ENCODE peak calls at places on chromosomes 4 and X, in five cellular contexts. One of them, this sample, is unnamed.

GRCh38 chr4:90118547-90119211 is 8.5 kb upstream of the CCSER1 start:
- DNase-seq in neural progenitor cell: no peak
- DNase-seq in PC-3: no peak
- DNase-seq in MM.1S: peak; percentile 20
- DNase-seq in GM23338: no peak
- DNase-seq in this sample: no peak

GRCh38 chrX:153970398-153971123 is 1.1 kb downstream of the HCFC1 start:
- DNase-seq in neural progenitor cell: peak; percentile 73
- DNase-seq in PC-3: peak; percentile 39
- DNase-seq in MM.1S: peak; percentile 37
- DNase-seq in GM23338: peak; percentile 63
- DNase-seq in this sample: peak; percentile 69

GRCh38 chrX:115988825-115989224 is 181.7 kb upstream of the AGTR2 start:
- DNase-seq in neural progenitor cell: no peak
- DNase-seq in PC-3: peak; percentile 37
- DNase-seq in MM.1S: no peak
- DNase-seq in GM23338: peak; percentile 22
- DNase-seq in this sample: peak; percentile 1

GRCh38 chrX:103756736-103757135 is 19.9 kb upstream of the PLP1 start:
- DNase-seq in neural progenitor cell: no peak
- DNase-seq in PC-3: no peak
- DNase-seq in MM.1S: no peak
- DNase-seq in GM23338: no peak
- DNase-seq in this sample: no peak

GRCh38 chr4:121324331-121324730 is 56.5 kb downstream of the QRFPR start:
- DNase-seq in neural progenitor cell: no peak
- DNase-seq in PC-3: no peak
- DNase-seq in MM.1S: no peak
- DNase-seq in GM23338: peak; percentile 17
- DNase-seq in this sample: no peak

GRCh38 chrX:2284601-2285000 is 216.2 kb downstream of the DHRSX start:
- DNase-seq in neural progenitor cell: no peak
- DNase-seq in PC-3: no peak
- DNase-seq in MM.1S: no peak
- DNase-seq in GM23338: no peak
- DNase-seq in this sample: no peak

GRCh38 chrX:57905141-57905540 is 5.1 kb downstream of the ZXDA start:
- DNase-seq in neural progenitor cell: no peak
- DNase-seq in PC-3: no peak
- DNase-seq in MM.1S: no peak
- DNase-seq in GM23338: no peak
- DNase-seq in this sample: peak; percentile 27

GRCh38 chrX:627510-627964 is 3.1 kb upstream of the SHOX start:
- DNase-seq in neural progenitor cell: peak; percentile 56
- DNase-seq in PC-3: no peak
- DNase-seq in MM.1S: no peak
- DNase-seq in GM23338: peak; percentile 31
- DNase-seq in this sample: no peak

GRCh38 chrX:44913656-44914531 is 40.9 kb downstream of the KDM6A start:
- DNase-seq in neural progenitor cell: no peak
- DNase-seq in PC-3: no peak
- DNase-seq in MM.1S: no peak
- DNase-seq in GM23338: no peak
- DNase-seq in this sample: no peak

GRCh38 chrX:1392376-1393130 is 640 bp upstream of the SLC25A6 start:
- DNase-seq in neural progenitor cell: peak; percentile 84
- DNase-seq in PC-3: peak; percentile 45
- DNase-seq in MM.1S: peak; percentile 32
- DNase-seq in GM23338: peak; percentile 78
- DNase-seq in this sample: peak; percentile 87

GRCh38 chrX:140765043-140765784 is 55.7 kb downstream of the LINC00632 start:
- DNase-seq in neural progenitor cell: peak; percentile 39
- DNase-seq in PC-3: peak; percentile 46
- DNase-seq in MM.1S: no peak
- DNase-seq in GM23338: peak; percentile 15
- DNase-seq in this sample: peak; percentile 70

GRCh38 chr4:134762053-134762452 is 560.5 kb upstream of the PABPC4L start:
- DNase-seq in neural progenitor cell: no peak
- DNase-seq in PC-3: no peak
- DNase-seq in MM.1S: no peak
- DNase-seq in GM23338: peak; percentile 42
- DNase-seq in this sample: no peak

GRCh38 chrX:33324099-33324498 is 112.8 kb upstream of the DMD start:
- DNase-seq in neural progenitor cell: peak; percentile 3
- DNase-seq in PC-3: no peak
- DNase-seq in MM.1S: no peak
- DNase-seq in GM23338: peak; percentile 44
- DNase-seq in this sample: no peak

GRCh38 chr4:78624048-78624447 is 72.5 kb downstream of the ANXA3 start:
- DNase-seq in neural progenitor cell: no peak
- DNase-seq in PC-3: no peak
- DNase-seq in MM.1S: no peak
- DNase-seq in GM23338: no peak
- DNase-seq in this sample: peak; percentile 11

GRCh38 chr4:40275065-40275464 is 60.1 kb upstream of the CHRNA9 start:
- DNase-seq in neural progenitor cell: no peak
- DNase-seq in PC-3: no peak
- DNase-seq in MM.1S: no peak
- DNase-seq in GM23338: no peak
- DNase-seq in this sample: no peak

GRCh38 chr4:60847614-60848013 is 352.5 kb upstream of the ADGRL3 start:
- DNase-seq in neural progenitor cell: no peak
- DNase-seq in PC-3: no peak
- DNase-seq in MM.1S: no peak
- DNase-seq in GM23338: peak; percentile 34
- DNase-seq in this sample: no peak

GRCh38 chr4:60846678-60847077 is 353.4 kb upstream of the ADGRL3 start:
- DNase-seq in neural progenitor cell: no peak
- DNase-seq in PC-3: no peak
- DNase-seq in MM.1S: no peak
- DNase-seq in GM23338: no peak
- DNase-seq in this sample: no peak
- TF ChIP-seq EZH2 in neural progenitor cell: no peak
- TF ChIP-seq EZH2 in PC-3: no peak
- TF ChIP-seq EZH2 in MM.1S: no peak
- TF ChIP-seq EZH2 in GM23338: no peak
- TF ChIP-seq EZH2 in this sample: no peak

GRCh38 chr4:4333265-4333706 is 43.2 kb downstream of the ZBTB49 start:
- DNase-seq in neural progenitor cell: no peak
- DNase-seq in PC-3: peak; percentile 21
- DNase-seq in MM.1S: no peak
- DNase-seq in GM23338: no peak
- DNase-seq in this sample: peak; percentile 80

GRCh38 chr4:4332529-4332928 is 42.5 kb downstream of the ZBTB49 start:
- DNase-seq in neural progenitor cell: no peak
- DNase-seq in PC-3: no peak
- DNase-seq in MM.1S: no peak
- DNase-seq in GM23338: no peak
- DNase-seq in this sample: no peak

GRCh38 chr4:4329496-4329895 is 39.4 kb downstream of the ZBTB49 start:
- DNase-seq in neural progenitor cell: no peak
- DNase-seq in PC-3: no peak
- DNase-seq in MM.1S: no peak
- DNase-seq in GM23338: no peak
- DNase-seq in this sample: no peak

GRCh38 chr4:4328840-4329239 is 38.8 kb downstream of the ZBTB49 start:
- DNase-seq in neural progenitor cell: no peak
- DNase-seq in PC-3: no peak
- DNase-seq in MM.1S: no peak
- DNase-seq in GM23338: no peak
- DNase-seq in this sample: no peak

DNA sequence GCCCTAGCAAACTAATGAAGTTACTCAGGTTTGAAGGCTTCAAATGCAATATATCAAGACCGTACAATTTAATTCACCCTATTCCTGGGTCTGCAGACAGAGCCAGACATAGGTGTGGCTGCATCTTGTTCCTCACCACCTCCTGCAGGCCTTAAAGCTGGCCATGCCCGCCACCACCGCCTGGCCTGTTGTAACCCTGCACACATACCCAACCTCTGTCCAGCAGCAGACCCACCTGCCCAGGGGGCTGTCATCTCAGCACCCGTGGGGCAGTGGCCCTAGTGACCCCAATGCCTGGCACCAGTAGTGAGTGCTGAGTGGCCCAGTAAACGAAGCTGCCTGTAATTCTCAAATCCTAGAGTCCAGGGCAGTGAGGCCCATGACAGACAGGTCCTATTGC is 40.7 kb downstream of the ZBTB49 start:
- DNase-seq in neural progenitor cell: no peak
- DNase-seq in PC-3: no peak
- DNase-seq in MM.1S: no peak
- DNase-seq in GM23338: no peak
- DNase-seq in this sample: no peak
- H3F3A ChIP-seq in neural progenitor cell: no peaks in the 10 kb centered on the region
- H3F3A ChIP-seq in PC-3: no peaks in the 10 kb centered on the region
- H3F3A ChIP-seq in MM.1S: no peaks in the 10 kb centered on the region
- H3F3A ChIP-seq in GM23338: peaks cover 3% of the 10 kb centered on the region
- H3F3A ChIP-seq in this sample: peaks cover 17% of the 10 kb centered on the region

GRCh38 chr4:123505457-123506310 is 109.1 kb downstream of the SPRY1 start:
- DNase-seq in neural progenitor cell: peak; percentile 90
- DNase-seq in PC-3: peak; percentile 41
- DNase-seq in MM.1S: no peak
- DNase-seq in GM23338: peak; percentile 99
- DNase-seq in this sample: peak; percentile 60
- TF ChIP-seq EZH2 in neural progenitor cell: peak; percentile 64
- TF ChIP-seq EZH2 in PC-3: no peak
- TF ChIP-seq EZH2 in MM.1S: no peak
- TF ChIP-seq EZH2 in GM23338: no peak
- TF ChIP-seq EZH2 in this sample: no peak

GRCh38 chr4:15799703-15800102 is 21.6 kb downstream of the CD38 start:
- DNase-seq in neural progenitor cell: no peak
- DNase-seq in PC-3: no peak
- DNase-seq in MM.1S: no peak
- DNase-seq in GM23338: no peak
- DNase-seq in this sample: no peak
- H3F3A ChIP-seq in neural progenitor cell: no peaks in the 10 kb centered on the region
- H3F3A ChIP-seq in PC-3: no peaks in the 10 kb centered on the region
- H3F3A ChIP-seq in MM.1S: no peaks in the 10 kb centered on the region
- H3F3A ChIP-seq in GM23338: no peaks in the 10 kb centered on the region
- H3F3A ChIP-seq in this sample: no peaks in the 10 kb centered on the region

GRCh38 chr4:71186257-71186565 is 152.6 kb upstream of the SLC4A4 start:
- DNase-seq in neural progenitor cell: no peak
- DNase-seq in PC-3: no peak
- DNase-seq in MM.1S: no peak
- DNase-seq in GM23338: no peak
- DNase-seq in this sample: no peak

GRCh38 chr4:71181332-71181731 is 157.5 kb upstream of the SLC4A4 start:
- DNase-seq in neural progenitor cell: no peak
- DNase-seq in PC-3: no peak
- DNase-seq in MM.1S: no peak
- DNase-seq in GM23338: no peak
- DNase-seq in this sample: peak; percentile 31

GRCh38 chr4:71187399-71188196 is 151.2 kb upstream of the SLC4A4 start:
- DNase-seq in neural progenitor cell: peak; percentile 68
- DNase-seq in PC-3: peak; percentile 68
- DNase-seq in MM.1S: no peak
- DNase-seq in GM23338: no peak
- DNase-seq in this sample: peak; percentile 85

GRCh38 chr4:71186566-71187398 is 152.0 kb upstream of the SLC4A4 start:
- DNase-seq in neural progenitor cell: peak; percentile 84
- DNase-seq in PC-3: peak; percentile 52
- DNase-seq in MM.1S: peak; percentile 55
- DNase-seq in GM23338: peak; percentile 79
- DNase-seq in this sample: peak; percentile 85

DNA sequence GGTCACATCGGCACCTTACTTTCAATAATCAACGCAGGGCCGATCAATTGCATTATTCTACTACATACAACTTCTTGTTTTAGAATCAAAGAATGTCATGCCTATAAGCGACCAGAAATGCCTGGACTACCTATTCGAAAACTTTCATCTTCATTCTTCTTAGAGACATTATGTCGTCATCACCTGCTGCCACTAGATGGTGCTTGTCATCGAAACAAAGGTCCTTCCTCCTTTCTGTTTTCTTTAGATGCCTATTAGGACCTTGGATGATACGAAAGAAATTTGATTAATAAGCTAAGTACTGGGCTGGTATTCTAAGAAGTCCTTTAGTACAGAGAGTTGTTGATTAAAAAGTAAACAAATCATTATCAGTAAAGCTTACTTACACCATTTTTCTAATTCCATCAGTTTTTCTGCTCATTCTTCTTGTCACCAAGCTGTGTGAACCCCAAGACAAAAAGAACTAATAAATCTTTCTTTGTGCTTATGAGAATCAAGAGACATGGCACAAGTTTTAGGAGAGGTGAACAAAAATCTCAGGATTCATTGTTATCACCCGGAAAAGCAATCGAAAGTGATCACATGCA is 154.5 kb upstream of the SLC4A4 start:
- DNase-seq in neural progenitor cell: peak; percentile 70
- DNase-seq in PC-3: peak; percentile 80
- DNase-seq in MM.1S: peak; percentile 80
- DNase-seq in GM23338: peak; percentile 84
- DNase-seq in this sample: peak; percentile 84
- TF ChIP-seq EZH2 in neural progenitor cell: no peak
- TF ChIP-seq EZH2 in PC-3: no peak
- TF ChIP-seq EZH2 in MM.1S: no peak
- TF ChIP-seq EZH2 in GM23338: no peak
- TF ChIP-seq EZH2 in this sample: no peak

GRCh38 chr4:174259580-174259979 is 23.9 kb downstream of the FBXO8 start:
- DNase-seq in neural progenitor cell: no peak
- DNase-seq in PC-3: no peak
- DNase-seq in MM.1S: no peak
- DNase-seq in GM23338: no peak
- DNase-seq in this sample: no peak

GRCh38 chr4:174265917-174266316 is 17.6 kb downstream of the FBXO8 start:
- DNase-seq in neural progenitor cell: no peak
- DNase-seq in PC-3: no peak
- DNase-seq in MM.1S: no peak
- DNase-seq in GM23338: no peak
- DNase-seq in this sample: no peak

GRCh38 chr4:174260099-174260498 is 23.4 kb downstream of the FBXO8 start:
- DNase-seq in neural progenitor cell: no peak
- DNase-seq in PC-3: no peak
- DNase-seq in MM.1S: no peak
- DNase-seq in GM23338: no peak
- DNase-seq in this sample: peak; percentile 75

GRCh38 chr4:174263445-174263736 is 20.1 kb downstream of the FBXO8 start:
- DNase-seq in neural progenitor cell: no peak
- DNase-seq in PC-3: no peak
- DNase-seq in MM.1S: no peak
- DNase-seq in GM23338: no peak
- DNase-seq in this sample: no peak

GRCh38 chr4:174262624-174263444 is 20.6 kb downstream of the FBXO8 start:
- DNase-seq in neural progenitor cell: no peak
- DNase-seq in PC-3: no peak
- DNase-seq in MM.1S: no peak
- DNase-seq in GM23338: no peak
- DNase-seq in this sample: no peak
- H3F3A ChIP-seq in neural progenitor cell: no peaks in the 10 kb centered on the region
- H3F3A ChIP-seq in PC-3: no peaks in the 10 kb centered on the region
- H3F3A ChIP-seq in MM.1S: no peaks in the 10 kb centered on the region
- H3F3A ChIP-seq in GM23338: no peaks in the 10 kb centered on the region
- H3F3A ChIP-seq in this sample: peaks cover 20% of the 10 kb centered on the region